ENCODE peak calls at places on chromosomes 4 and X, in six cellular contexts. One of them, this sample, is unnamed.

GRCh38 chr4:17153572-17153971 is 255.1 kb upstream of the LDB2 start:
- DNase-seq in stimulated activated CD8-positive, alpha-beta memory T cell treated with anti-CD3 and anti-CD28 coated beads, Interleukin-7, amount 100 ng/mL, for 24 hours: no peak
- DNase-seq in HFF-Myc: no peak
- DNase-seq in stimulated activated CD4-positive, alpha-beta T cell treated with anti-CD3 and anti-CD28 coated beads, Interleukin-12 subunit alpha, Interleukin-12 subunit beta, amount 100 ng/mL, for 4 hours: no peak
- DNase-seq in CD4-positive, CD25-positive, alpha-beta regulatory T cell: no peak
- DNase-seq in SK-MEL-5: no peak
- DNase-seq in this sample: no peak

GRCh38 chrX:74383611-74384010 is 37.7 kb upstream of the SLC16A2 start:
- DNase-seq in stimulated activated CD8-positive, alpha-beta memory T cell treated with anti-CD3 and anti-CD28 coated beads, Interleukin-7, amount 100 ng/mL, for 24 hours: no peak
- DNase-seq in CD4-positive, CD25-positive, alpha-beta regulatory T cell: no peak
- DNase-seq in SK-MEL-5: peak
- DNase-seq in HFF-Myc: peak
- DNase-seq in stimulated activated CD4-positive, alpha-beta T cell treated with anti-CD3 and anti-CD28 coated beads, Interleukin-12 subunit alpha, Interleukin-12 subunit beta, amount 100 ng/mL, for 4 hours: no peak
- DNase-seq in this sample: peak

GRCh38 chrX:2224141-2224540 is 276.6 kb downstream of the DHRSX start:
- DNase-seq in CD4-positive, CD25-positive, alpha-beta regulatory T cell: no peak
- DNase-seq in HFF-Myc: no peak
- DNase-seq in stimulated activated CD8-positive, alpha-beta memory T cell treated with anti-CD3 and anti-CD28 coated beads, Interleukin-7, amount 100 ng/mL, for 24 hours: no peak
- DNase-seq in stimulated activated CD4-positive, alpha-beta T cell treated with anti-CD3 and anti-CD28 coated beads, Interleukin-12 subunit alpha, Interleukin-12 subunit beta, amount 100 ng/mL, for 4 hours: no peak
- DNase-seq in SK-MEL-5: no peak
- DNase-seq in this sample: no peak

GRCh38 chrX:130330706-130331105 is 9.0 kb upstream of the SLC25A14 start:
- DNase-seq in stimulated activated CD8-positive, alpha-beta memory T cell treated with anti-CD3 and anti-CD28 coated beads, Interleukin-7, amount 100 ng/mL, for 24 hours: no peak
- DNase-seq in HFF-Myc: peak
- DNase-seq in SK-MEL-5: peak
- DNase-seq in CD4-positive, CD25-positive, alpha-beta regulatory T cell: peak
- DNase-seq in stimulated activated CD4-positive, alpha-beta T cell treated with anti-CD3 and anti-CD28 coated beads, Interleukin-12 subunit alpha, Interleukin-12 subunit beta, amount 100 ng/mL, for 4 hours: peak
- DNase-seq in this sample: peak

GRCh38 chrX:153388722-153389459 is 12.3 kb downstream of the PNMA6E start:
- DNase-seq in CD4-positive, CD25-positive, alpha-beta regulatory T cell: no peak
- DNase-seq in stimulated activated CD4-positive, alpha-beta T cell treated with anti-CD3 and anti-CD28 coated beads, Interleukin-12 subunit alpha, Interleukin-12 subunit beta, amount 100 ng/mL, for 4 hours: no peak
- DNase-seq in HFF-Myc: no peak
- DNase-seq in stimulated activated CD8-positive, alpha-beta memory T cell treated with anti-CD3 and anti-CD28 coated beads, Interleukin-7, amount 100 ng/mL, for 24 hours: no peak
- DNase-seq in SK-MEL-5: no peak
- DNase-seq in this sample: no peak

GRCh38 chrX:71177327-71177726 is 32.7 kb downstream of the NLGN3 start:
- DNase-seq in stimulated activated CD4-positive, alpha-beta T cell treated with anti-CD3 and anti-CD28 coated beads, Interleukin-12 subunit alpha, Interleukin-12 subunit beta, amount 100 ng/mL, for 4 hours: no peak
- DNase-seq in HFF-Myc: no peak
- DNase-seq in stimulated activated CD8-positive, alpha-beta memory T cell treated with anti-CD3 and anti-CD28 coated beads, Interleukin-7, amount 100 ng/mL, for 24 hours: no peak
- DNase-seq in SK-MEL-5: no peak
- DNase-seq in CD4-positive, CD25-positive, alpha-beta regulatory T cell: no peak
- DNase-seq in this sample: no peak

GRCh38 chrX:49172280-49172780 is 632 bp downstream of the PLP2 start:
- DNase-seq in stimulated activated CD8-positive, alpha-beta memory T cell treated with anti-CD3 and anti-CD28 coated beads, Interleukin-7, amount 100 ng/mL, for 24 hours: peak
- DNase-seq in SK-MEL-5: no peak
- DNase-seq in HFF-Myc: no peak
- DNase-seq in stimulated activated CD4-positive, alpha-beta T cell treated with anti-CD3 and anti-CD28 coated beads, Interleukin-12 subunit alpha, Interleukin-12 subunit beta, amount 100 ng/mL, for 4 hours: peak
- DNase-seq in CD4-positive, CD25-positive, alpha-beta regulatory T cell: peak
- DNase-seq in this sample: peak

GRCh38 chrX:42106556-42106955 is 183.2 kb upstream of the CASK start:
- DNase-seq in stimulated activated CD8-positive, alpha-beta memory T cell treated with anti-CD3 and anti-CD28 coated beads, Interleukin-7, amount 100 ng/mL, for 24 hours: no peak
- DNase-seq in stimulated activated CD4-positive, alpha-beta T cell treated with anti-CD3 and anti-CD28 coated beads, Interleukin-12 subunit alpha, Interleukin-12 subunit beta, amount 100 ng/mL, for 4 hours: no peak
- DNase-seq in CD4-positive, CD25-positive, alpha-beta regulatory T cell: no peak
- DNase-seq in SK-MEL-5: no peak
- DNase-seq in HFF-Myc: no peak
- DNase-seq in this sample: no peak